ENCODE peak calls at places on chromosome 15, in seven cellular contexts. W is A549, S is IMR-90, V is HepG2, H is tibial nerve, K is H1, Q is Peyer's patch. G is an unnamed sample.

GRCh38 chr15:64351265-64351664 is 4.7 kb downstream of the CSNK1G1 start:
- DNase-seq in V (no peak), S (peak; percentile 29), K (no peak), H (no peak), Q (no peak), W (no peak), G (no peak)

GRCh38 chr15:93359037-93359779 is 270.2 kb upstream of the RGMA start:
- DNase-seq in Q (no peak), K (no peak), H (no peak), W (no peak), V (no peak), S (no peak), G (no peak)

GRCh38 chr15:62391565-62392262 is 226.6 kb upstream of the C2CD4B start:
- DNase-seq in S (peak; percentile 34), K (peak; percentile 73), H (peak; percentile 19), V (peak; percentile 29), Q (peak; percentile 68), W (peak; percentile 55), G (peak; percentile 52)

GRCh38 chr15:95017950-95018349 is 786.6 kb downstream of the MCTP2 start:
- DNase-seq in K (no peak), H (peak; percentile 31), V (no peak), S (no peak), W (no peak), Q (peak; percentile 49), G (peak; percentile 71)

GRCh38 chr15:37015025-37015424 is 85.3 kb downstream of the MEIS2 start:
- DNase-seq in S (no peak), K (no peak), H (no peak), W (no peak), Q (no peak), V (no peak), G (no peak)

GRCh38 chr15:55789066-55789660 is 46.2 kb upstream of the PRTG start:
- DNase-seq in W (no peak), K (peak; percentile 88), S (no peak), Q (peak; percentile 55), H (peak; percentile 16), V (no peak), G (no peak)

GRCh38 chr15:36053746-36054145 is 507.8 kb upstream of the DPH6 start:
- DNase-seq in K (no peak), W (no peak), Q (no peak), V (no peak), H (no peak), S (peak; percentile 37), G (no peak)

GRCh38 chr15:36883705-36884355 is 216.5 kb downstream of the MEIS2 start:
- DNase-seq in V (peak; percentile 69), W (peak; percentile 72), Q (peak; percentile 87), S (peak; percentile 86), K (peak; percentile 93), H (peak; percentile 67), G (peak; percentile 91)

GRCh38 chr15:28096720-28097431 is 2.2 kb downstream of the OCA2 start:
- DNase-seq in K (peak; percentile 64), H (no peak), S (no peak), Q (no peak), V (no peak), W (no peak), G (no peak)

GRCh38 chr15:80199366-80199765 is 46.6 kb downstream of the FAH start:
- DNase-seq in S (no peak), W (no peak), V (no peak), H (no peak), K (peak; percentile 44), Q (no peak), G (no peak)

GRCh38 chr15:92901053-92901761 is 1.1 kb downstream of the CHD2 start:
- DNase-seq in K (no peak), V (no peak), W (no peak), Q (no peak), S (no peak), H (no peak), G (no peak)

GRCh38 chr15:28861031-28861534 is 12.6 kb upstream of the GOLGA6L7 start:
- DNase-seq in H (no peak), W (no peak), K (no peak), V (no peak), S (peak; percentile 8), Q (no peak), G (no peak)

GRCh38 chr15:67101981-67102929 is 36.9 kb downstream of the SMAD3 start:
- DNase-seq in Q (no peak), H (no peak), W (no peak), K (no peak), V (no peak), S (peak; percentile 87), G (no peak)

GRCh38 chr15:91289324-91289723 is 189.3 kb downstream of the SV2B start:
- DNase-seq in Q (no peak), K (no peak), H (no peak), V (no peak), W (no peak), S (no peak), G (no peak)

GRCh38 chr15:61382927-61383326 is 153.8 kb upstream of the RORA start:
- DNase-seq in V (no peak), Q (no peak), H (no peak), K (no peak), W (no peak), S (no peak), G (no peak)

GRCh38 chr15:66760968-66761722 is 59.1 kb downstream of the SMAD6 start:
- DNase-seq in S (no peak), Q (no peak), V (no peak), K (no peak), H (no peak), W (no peak), G (peak; percentile 46)

GRCh38 chr15:48507416-48508065 is 138.0 kb downstream of the FBN1 start:
- DNase-seq in Q (no peak), S (peak; percentile 60), K (no peak), H (no peak), W (peak; percentile 17), V (peak; percentile 43), G (no peak)

GRCh38 chr15:80217327-80217900 is 34.6 kb downstream of the CTXND1 start:
- DNase-seq in W (no peak), H (no peak), S (no peak), Q (no peak), V (no peak), K (no peak), G (no peak)

GRCh38 chr15:51536965-51537574 is 85.5 kb downstream of the DMXL2 start:
- DNase-seq in K (no peak), S (peak; percentile 42), Q (no peak), W (peak; percentile 46), H (no peak), V (peak; percentile 3), G (no peak)
- TF ChIP-seq CTCF in K (no peak), S (peak; percentile 62), Q (no peak), W (peak; percentile 74), H (no peak), V (peak; percentile 47), G (peak; percentile 67)

GRCh38 chr15:70763120-70763949 is at the start of gene UACA:
- DNase-seq in V (peak; percentile 91), K (peak; percentile 99), S (peak; percentile 96), W (peak; percentile 98), Q (peak; percentile 97), H (peak; percentile 98), G (peak; percentile 98)
- TF ChIP-seq POLR2A in V (peak; percentile 94), K (peak; percentile 63), S (peak; percentile 77), W (peak; percentile 91), Q (peak; percentile 96), H (peak; percentile 99), G (peak; percentile 96)

DNA sequence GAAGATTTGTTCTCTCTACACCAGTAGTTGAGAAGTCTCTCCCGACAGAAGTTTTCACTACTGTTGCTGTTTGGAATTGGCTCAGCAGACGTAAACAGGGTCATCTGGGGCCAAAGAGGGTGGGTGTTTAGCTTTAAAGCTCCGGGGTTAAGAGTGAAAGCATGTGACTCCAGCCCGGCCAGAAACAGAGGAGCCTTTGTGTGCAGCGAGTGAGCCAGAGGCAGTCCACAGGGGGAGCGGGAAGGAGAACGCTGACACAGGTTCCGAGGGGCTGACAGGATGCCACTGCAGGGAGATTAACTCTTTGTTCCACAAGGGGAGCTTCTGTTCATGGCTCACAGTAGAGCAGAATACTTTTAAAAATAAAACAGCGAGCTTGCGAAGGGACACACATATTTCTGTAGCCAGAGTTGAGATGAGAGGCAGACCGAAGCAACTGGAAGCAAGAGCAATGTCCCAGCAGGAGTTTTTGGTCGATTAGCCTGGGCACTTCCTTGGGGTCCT is 26.9 kb downstream of the BMF start:
- DNase-seq in S (peak; percentile 75), Q (peak; percentile 74), H (peak; percentile 71), W (no peak), V (peak; percentile 96), K (no peak), G (peak; percentile 77)
- H3K9me3 ChIP-seq in S (no peaks in the 10 kb centered on the region), Q (no peaks in the 10 kb centered on the region), H (no peaks in the 10 kb centered on the region), W (no peaks in the 10 kb centered on the region), V (no peaks in the 10 kb centered on the region), K (no peaks in the 10 kb centered on the region), G (no peaks in the 10 kb centered on the region)

DNA sequence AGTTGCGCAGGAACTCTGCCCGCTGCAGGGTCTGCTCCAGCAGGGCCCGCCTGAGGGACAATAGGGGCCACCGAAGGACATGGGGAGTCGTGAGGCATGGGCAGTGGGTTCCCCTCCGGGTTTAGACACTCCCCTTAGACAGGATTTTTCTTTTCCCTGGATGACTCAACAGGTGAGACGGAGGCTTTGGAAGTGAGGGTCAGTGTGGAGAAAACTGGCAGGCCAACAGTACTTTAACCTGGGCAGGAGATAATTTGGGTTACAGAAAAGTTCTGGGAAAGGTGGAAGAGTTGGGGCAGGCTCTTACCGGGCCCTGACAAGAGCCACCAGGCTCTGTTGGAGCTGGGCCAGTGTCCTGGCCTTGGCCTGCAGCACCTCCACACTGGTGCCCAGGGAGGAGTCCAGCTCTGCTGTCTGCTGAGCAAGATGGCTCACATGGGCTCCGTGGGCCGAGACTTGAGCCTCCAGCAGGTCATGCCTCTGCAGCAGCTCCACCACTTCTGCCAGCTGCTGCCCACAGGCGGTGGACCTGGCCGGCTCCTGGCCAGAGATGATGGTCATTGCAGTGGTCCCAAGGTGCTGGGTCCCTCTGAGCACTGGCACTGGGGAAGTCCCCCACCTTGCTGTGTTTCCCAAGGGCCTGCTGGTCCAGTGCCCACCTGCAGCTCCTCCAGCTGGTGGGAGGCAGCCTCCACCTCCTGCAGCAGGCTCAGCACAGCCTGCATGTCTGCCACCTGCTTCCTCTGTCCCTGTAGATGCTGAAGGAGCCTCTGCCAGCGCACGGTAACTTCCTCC is 11.0 kb downstream of the SPTBN5 start:
- DNase-seq in H (no peak), Q (no peak), S (no peak), K (no peak), V (no peak), W (no peak), G (peak; percentile 70)
- TF ChIP-seq CTCF in H (no peak), Q (no peak), S (no peak), K (no peak), V (no peak), W (no peak), G (no peak)

GRCh38 chr15:85318048-85318731 is 62.2 kb upstream of the AKAP13 start:
- DNase-seq in S (peak; percentile 98), W (peak; percentile 29), Q (peak; percentile 83), K (peak; percentile 13), V (no peak), H (no peak), G (no peak)
- TF ChIP-seq POLR2A in S (no peak), W (no peak), Q (no peak), K (no peak), V (no peak), H (no peak), G (no peak)